ENCODE peak calls at places on chromosomes 16 and 17, in four cellular contexts. K, R, Q and D are unnamed samples.

GRCh38 chr17:45368661-45369060 is 51.8 kb upstream of the MAP3K14 start:
- DNase-seq in Q (peak), R (no peak), K (no peak), D (no peak)

GRCh38 chr17:57415737-57416354 is 159.5 kb downstream of the MSI2 start:
- DNase-seq in R (no peak), Q (no peak), K (no peak), D (no peak)

GRCh38 chr17:47099451-47099986 is 89.6 kb downstream of the CDC27 start:
- DNase-seq in R (no peak), Q (no peak), K (no peak), D (peak)

GRCh38 chr16:30007378-30007895 is 3.4 kb downstream of the DOC2A start:
- DNase-seq in Q (no peak), R (no peak), K (no peak), D (no peak)

GRCh38 chr17:82011617-82012481 is 10.8 kb downstream of the CENPX start:
- DNase-seq in K (no peak), R (no peak), Q (no peak), D (no peak)

GRCh38 chr17:34314279-34314678 is 5.0 kb upstream of the CCL8 start:
- DNase-seq in K (no peak), Q (peak), R (no peak), D (no peak)

GRCh38 chr17:41537614-41537954 is 9.5 kb upstream of the KRT19 start:
- DNase-seq in Q (no peak), R (no peak), K (peak), D (no peak)

GRCh38 chr17:36854982-36855381 is 82.3 kb upstream of the LHX1 start:
- DNase-seq in R (no peak), K (no peak), Q (no peak), D (no peak)

GRCh38 chr16:2042171-2042570 is 5.5 kb downstream of the NTHL1 start:
- DNase-seq in R (no peak), Q (no peak), K (no peak), D (no peak)

GRCh38 chr16:695355-696089 is 5.3 kb upstream of the WDR24 start:
- DNase-seq in R (peak), Q (no peak), K (peak), D (peak)

GRCh38 chr16:22813223-22813945 is 578 bp upstream of the HS3ST2 start:
- DNase-seq in Q (peak), R (peak), K (no peak), D (no peak)

GRCh38 chr16:1583180-1583579 is 28.7 kb downstream of the IFT140 start:
- DNase-seq in R (no peak), Q (no peak), K (no peak), D (no peak)

GRCh38 chr17:45110676-45111611 is 21.4 kb downstream of the PLCD3 start:
- DNase-seq in Q (no peak), K (no peak), R (no peak), D (no peak)

GRCh38 chr16:1098266-1098991 is 2.4 kb upstream of the C1QTNF8 start:
- DNase-seq in Q (no peak), R (peak), K (no peak), D (no peak)

GRCh38 chr17:27489045-27489715 is 32.9 kb downstream of the KSR1 start:
- DNase-seq in Q (peak), K (no peak), R (no peak), D (no peak)

GRCh38 chr16:14097182-14097951 is 26.2 kb downstream of the MRTFB start:
- DNase-seq in Q (no peak), K (no peak), R (peak), D (no peak)

GRCh38 chr17:19281161-19281560 is 44.0 kb downstream of the EPN2 start:
- DNase-seq in K (no peak), Q (no peak), R (no peak), D (no peak)

GRCh38 chr16:24685539-24686432 is 43.7 kb upstream of the TNRC6A start:
- DNase-seq in K (no peak), Q (peak), R (peak), D (no peak)

GRCh38 chr17:15510361-15510760 is 42.9 kb upstream of the CDRT4 start:
- DNase-seq in R (no peak), Q (peak), K (no peak), D (no peak)

GRCh38 chr16:57140866-57141668 is 44.8 kb downstream of the PSME3IP1 start:
- DNase-seq in R (no peak), Q (no peak), K (no peak), D (no peak)

GRCh38 chr16:89491238-89491869 is 993 bp upstream of the ANKRD11 start:
- DNase-seq in K (no peak), Q (no peak), R (peak), D (no peak)

GRCh38 chr17:48795444-48796162 is 21.4 kb downstream of the TTLL6 start:
- DNase-seq in R (no peak), K (no peak), Q (peak), D (no peak)

GRCh38 chr17:77045441-77046041 is 95.2 kb upstream of the SEC14L1 start:
- DNase-seq in K (no peak), R (no peak), Q (peak), D (no peak)

GRCh38 chr16:59394526-59394925 is 660.4 kb upstream of the GOT2 start:
- DNase-seq in Q (no peak), K (no peak), R (no peak), D (no peak)
- H3K4me3 ChIP-seq in Q (no peak), K (no peak), R (no peak), D (no peak)

GRCh38 chr17:2965621-2966275 is 97.7 kb downstream of the OR1D5 start:
- DNase-seq in R (no peak), Q (peak), K (no peak), D (no peak)
- H3K27ac ChIP-seq in R (no peak), Q (peak), K (no peak), D (no peak)

GRCh38 chr17:2631211-2631610 is 37.8 kb downstream of the PAFAH1B1 start:
- DNase-seq in Q (no peak), K (no peak), R (peak), D (no peak)
- H3K4me3 ChIP-seq in Q (no peak), K (no peak), R (no peak), D (no peak)

DNA sequence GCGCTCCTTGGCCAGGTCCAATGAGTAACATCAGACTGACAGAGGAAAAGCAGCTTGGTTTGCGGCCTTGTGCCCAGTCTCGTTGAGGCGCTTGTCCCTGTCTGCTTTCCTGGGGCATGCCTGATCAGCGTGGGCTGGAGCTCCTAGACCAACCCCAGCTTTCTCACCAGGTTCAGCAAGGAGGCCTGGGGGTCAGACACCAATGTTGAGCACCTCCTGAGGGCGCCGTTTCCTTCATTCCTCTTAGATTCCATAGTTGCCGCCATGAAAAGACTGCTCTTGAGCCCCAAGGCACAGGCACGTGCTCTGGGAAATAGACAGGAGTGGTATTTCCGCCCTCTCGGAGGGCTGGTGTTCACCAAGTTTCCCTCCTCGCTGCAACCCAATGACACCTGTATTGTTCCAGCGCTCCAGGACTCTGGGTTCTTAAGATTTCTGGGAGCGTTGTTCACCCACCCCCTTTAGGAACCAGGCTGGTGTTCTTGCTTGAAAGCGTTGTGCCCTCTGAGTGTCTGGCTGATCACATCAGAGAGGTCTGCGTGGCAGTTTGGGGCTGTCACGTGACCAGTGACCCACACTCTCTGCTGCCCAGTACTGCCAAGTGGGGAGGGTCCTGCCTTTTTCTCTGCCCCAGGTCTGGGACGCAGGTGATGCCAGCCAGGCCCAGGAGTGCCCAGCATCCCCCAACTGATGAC is 18.0 kb downstream of the KCTD2 start:
- DNase-seq in K (no peak), R (peak), Q (no peak), D (no peak)
- H3K27ac ChIP-seq in K (no peak), R (no peak), Q (no peak), D (no peak)

GRCh38 chr17:78290671-78291070 is 59.2 kb downstream of the TMEM235 start:
- DNase-seq in R (no peak), Q (no peak), K (no peak), D (no peak)
- H3K4me3 ChIP-seq in R (no peak), Q (no peak), K (no peak), D (no peak)

GRCh38 chr16:86137359-86137758 is 238.4 kb downstream of the IRF8 start:
- DNase-seq in R (no peak), K (no peak), Q (no peak), D (no peak)

GRCh38 chr16:86133847-86134375 is 234.9 kb downstream of the IRF8 start:
- DNase-seq in K (no peak), R (no peak), Q (no peak), D (no peak)

GRCh38 chr16:86129541-86129940 is 230.6 kb downstream of the IRF8 start:
- DNase-seq in R (no peak), Q (peak), K (no peak), D (no peak)

GRCh38 chr16:86138121-86138944 is 239.4 kb downstream of the IRF8 start:
- DNase-seq in R (no peak), Q (no peak), K (no peak), D (no peak)

DNA sequence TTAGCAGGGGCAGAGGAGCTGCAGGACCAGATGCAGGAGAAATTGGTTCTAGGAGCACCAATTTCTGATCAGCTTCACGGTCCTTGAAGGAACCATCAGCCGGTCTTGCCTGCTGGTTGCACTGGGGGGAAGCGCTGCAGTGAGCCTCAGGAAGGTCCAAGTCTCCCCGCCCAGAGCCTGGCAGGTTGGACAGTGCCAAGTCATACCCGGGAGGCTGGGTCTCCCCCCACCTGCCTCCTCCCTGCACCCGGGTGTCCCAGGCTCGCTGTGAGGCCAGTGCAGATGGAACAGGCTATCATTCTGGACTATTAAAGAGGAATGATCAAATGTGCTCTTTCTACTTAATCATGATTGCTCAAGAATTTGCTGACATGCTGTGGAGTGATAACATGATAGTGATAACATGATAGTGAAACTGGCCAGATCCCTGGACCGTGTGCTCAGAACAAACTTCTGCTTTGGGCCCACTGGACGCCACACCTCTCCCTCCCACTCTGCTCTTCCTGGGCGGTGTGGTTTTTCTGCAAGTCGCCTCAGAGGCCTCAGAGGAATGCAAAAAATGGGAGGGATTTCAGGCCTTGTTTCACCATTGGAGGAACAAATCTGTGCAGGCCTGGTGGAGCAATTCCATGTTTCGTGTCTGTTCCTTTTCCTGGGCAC is 236.0 kb downstream of the IRF8 start:
- DNase-seq in K (no peak), Q (peak), R (no peak), D (no peak)
- H3K27ac ChIP-seq in K (no peak), Q (no peak), R (no peak), D (no peak)

GRCh38 chr16:49857423-49858181 is 1.7 kb upstream of the ZNF423 start:
- DNase-seq in Q (peak), R (peak), K (no peak), D (peak)

GRCh38 chr16:49858200-49859129 is 2.6 kb upstream of the ZNF423 start:
- DNase-seq in R (peak), K (no peak), Q (no peak), D (peak)

GRCh38 chr16:49855280-49855821 is 561 bp downstream of the ZNF423 start:
- DNase-seq in R (peak), K (peak), Q (peak), D (peak)

GRCh38 chr16:49855822-49856740 is at the start of gene ZNF423:
- DNase-seq in K (no peak), Q (no peak), R (peak), D (no peak)

GRCh38 chr16:49856741-49857330 is 924 bp upstream of the ZNF423 start:
- DNase-seq in Q (peak), K (no peak), R (peak), D (no peak)
- H3K4me3 ChIP-seq in Q (peak), K (no peak), R (peak), D (no peak)

GRCh38 chr16:85633438-85633743 is 20.3 kb downstream of the GSE1 start:
- DNase-seq in R (no peak), K (no peak), Q (no peak), D (no peak)

GRCh38 chr16:85635545-85636140 is 22.5 kb downstream of the GSE1 start:
- DNase-seq in Q (no peak), K (no peak), R (no peak), D (no peak)

GRCh38 chr16:85633888-85634287 is 20.8 kb downstream of the GSE1 start:
- DNase-seq in R (no peak), K (no peak), Q (no peak), D (no peak)

GRCh38 chr16:85636234-85636812 is 23.2 kb downstream of the GSE1 start:
- DNase-seq in K (no peak), Q (peak), R (no peak), D (no peak)

GRCh38 chr16:85634747-85635544 is 21.8 kb downstream of the GSE1 start:
- DNase-seq in K (no peak), R (no peak), Q (no peak), D (no peak)
- H3K27ac ChIP-seq in K (no peak), R (no peak), Q (no peak), D (no peak)

GRCh38 chr16:8890549-8890921 is 8.4 kb downstream of the LITAFD start:
- DNase-seq in K (no peak), Q (no peak), R (no peak), D (no peak)
- H3K4me3 ChIP-seq in K (no peak), Q (no peak), R (no peak), D (no peak)